ENCODE peak calls at places on chromosomes 5 and 9, in eight cellular contexts. C, A, U, R, P, K, G and T are unnamed samples.

GRCh38 chr9:89519393-89519805 is 21.5 kb upstream of the SEMA4D start:
- DNase-seq in A (peak), G (peak), C (peak), P (peak), R (peak), K (no peak), U (no peak), T (peak)

GRCh38 chr5:34709861-34710673 is 53.9 kb downstream of the RAI14 start:
- DNase-seq in P (no peak), A (no peak), R (peak), U (no peak), K (no peak), G (peak), C (no peak), T (peak)

GRCh38 chr5:15757103-15757502 is 257.1 kb downstream of the FBXL7 start:
- DNase-seq in K (no peak), P (no peak), A (no peak), R (no peak), C (no peak), U (no peak), G (peak), T (no peak)

GRCh38 chr9:126791406-126792230 is 13.2 kb upstream of the ZBTB43 start:
- DNase-seq in G (peak), C (no peak), K (no peak), P (no peak), U (no peak), R (no peak), A (no peak), T (peak)

GRCh38 chr5:97986069-97986468 is 787.4 kb upstream of the RGMB start:
- DNase-seq in R (peak), K (no peak), A (no peak), U (no peak), G (peak), C (no peak), P (peak), T (no peak)

GRCh38 chr5:5418764-5419163 is 3.7 kb upstream of the ICE1 start:
- DNase-seq in R (no peak), U (no peak), P (no peak), C (no peak), K (no peak), A (no peak), G (no peak), T (no peak)

GRCh38 chr9:127968717-127969383 is 11.9 kb downstream of the EEIG1 start:
- DNase-seq in U (no peak), C (peak), A (peak), R (no peak), K (peak), G (peak), P (peak), T (peak)

GRCh38 chr5:163758283-163758711 is 252.9 kb downstream of the MAT2B start:
- DNase-seq in G (peak), R (peak), A (no peak), P (no peak), K (no peak), U (no peak), C (no peak), T (no peak)

GRCh38 chr5:150763023-150763793 is 4.4 kb upstream of the DCTN4 start:
- DNase-seq in A (peak), P (no peak), K (peak), U (no peak), C (peak), G (peak), R (no peak), T (no peak)

GRCh38 chr5:80739057-80739456 is 84.3 kb upstream of the DHFR start:
- DNase-seq in P (no peak), K (no peak), G (no peak), R (no peak), U (no peak), A (no peak), C (no peak), T (no peak)

GRCh38 chr5:170076211-170076610 is 29.5 kb upstream of the FOXI1 start:
- DNase-seq in C (no peak), P (no peak), G (no peak), R (no peak), A (no peak), K (no peak), U (no peak), T (no peak)

GRCh38 chr5:120372899-120373298 is 91.2 kb upstream of the PRR16 start:
- DNase-seq in P (no peak), U (no peak), A (no peak), K (no peak), R (no peak), G (no peak), C (peak), T (no peak)

GRCh38 chr5:158868570-158868969 is 231.1 kb downstream of the EBF1 start:
- DNase-seq in G (no peak), U (no peak), K (no peak), A (peak), P (no peak), R (no peak), C (no peak), T (no peak)

GRCh38 chr5:10145922-10146321 is 103.8 kb downstream of the ATPSCKMT start:
- DNase-seq in K (no peak), G (peak), R (no peak), U (no peak), C (no peak), A (peak), P (peak), T (no peak)

DNA sequence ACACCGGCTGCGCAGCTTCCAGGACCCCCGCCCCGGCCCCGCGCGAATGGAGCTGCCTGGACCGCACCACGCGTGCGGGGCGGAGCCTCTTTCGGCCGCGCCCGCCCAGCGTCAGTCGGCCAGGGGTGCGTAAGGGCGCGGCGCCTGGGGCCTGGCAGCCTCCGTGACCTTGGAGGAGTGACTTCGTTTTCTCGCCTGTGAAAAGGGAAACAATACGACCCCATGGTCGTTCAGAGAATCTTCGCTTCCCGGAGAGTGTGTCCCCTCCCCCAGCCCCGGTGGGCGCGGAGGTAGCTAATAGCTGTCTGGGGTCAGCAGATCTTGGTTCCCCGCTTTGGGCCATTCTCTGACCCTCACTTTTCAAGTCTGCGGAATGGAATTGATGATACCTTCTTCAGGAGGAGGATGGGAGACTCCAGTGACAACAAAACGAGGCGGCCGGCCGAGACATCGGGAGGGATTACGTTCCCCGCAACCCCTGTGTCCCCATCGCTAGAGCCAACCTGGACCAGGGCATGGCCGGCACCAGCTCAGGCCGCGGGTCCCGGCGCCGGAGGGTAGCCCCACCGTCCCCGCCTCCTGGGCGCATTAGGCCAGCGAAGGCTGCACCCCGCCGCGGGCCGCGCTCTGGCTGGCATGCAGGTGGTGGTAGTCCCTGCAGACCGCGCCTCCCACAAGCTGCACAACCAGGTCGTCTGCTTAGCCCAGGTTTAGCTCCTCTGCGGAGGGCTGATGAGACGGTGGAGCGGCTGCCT is 5.5 kb upstream of the CDHR2 start:
- DNase-seq in G (no peak), P (no peak), K (peak), A (peak), R (no peak), U (peak), C (peak), T (peak)
- TF ChIP-seq POLR2A in G (no peak), P (peak), K (peak), A (no peak), R (peak), U (no peak), C (peak), T (peak)

GRCh38 chr5:1815881-1816292 is 14.7 kb downstream of the NDUFS6 start:
- DNase-seq in C (no peak), R (no peak), A (no peak), U (no peak), K (no peak), G (no peak), P (no peak), T (no peak)
- TF ChIP-seq POLR2A in C (no peak), R (no peak), A (no peak), U (no peak), K (no peak), G (no peak), P (no peak), T (no peak)

GRCh38 chr5:143812085-143812705 is at the start of gene HMHB1:
- DNase-seq in R (no peak), K (no peak), C (peak), A (no peak), G (no peak), P (no peak), U (no peak), T (no peak)
- TF ChIP-seq POLR2A in R (no peak), K (no peak), C (no peak), A (no peak), G (no peak), P (no peak), U (peak), T (no peak)

GRCh38 chr9:76456202-76456926 is 2.6 kb upstream of the GCNT1 start:
- DNase-seq in A (no peak), K (no peak), R (peak), C (no peak), P (no peak), G (peak), U (no peak), T (peak)
- TF ChIP-seq POLR2A in A (no peak), K (no peak), R (peak), C (no peak), P (no peak), G (no peak), U (no peak), T (no peak)

GRCh38 chr5:56909294-56910122 is at the start of gene SETD9:
- DNase-seq in K (peak), A (peak), G (peak), P (peak), U (peak), R (peak), C (peak), T (peak)
- TF ChIP-seq POLR2A in K (peak), A (peak), G (peak), P (peak), U (peak), R (peak), C (peak), T (peak)